ENCODE peak calls at places on chromosomes 13 and 19, in eight cellular contexts. P is Panc1; Z is Karpas-422; I is CD8-positive, alpha-beta memory T cell; F is tibial artery; T is heart right ventricle; M is cardiac muscle cell; H is tibial nerve. U is an unnamed sample. For H3K4me1 and H3K27me3, the result is how much of the 10 kb centered on the place peaks cover.

GRCh38 chr19:27796540-27796939 is 1416.4 kb downstream of the UQCRFS1 start:
- DNase-seq in P (no peak), Z (no peak), I (no peak), F (no peak), T (no peak), M (no peak), H (no peak), U (no peak)

GRCh38 chr13:28575200-28575599 is 80.3 kb upstream of the FLT1 start:
- DNase-seq in P (no peak), Z (no peak), I (no peak), F (no peak), T (no peak), M (no peak), H (no peak), U (no peak)

GRCh38 chr19:29811125-29812079 is at the start of gene CCNE1:
- DNase-seq in P (no peak), Z (peak), I (peak), F (peak), T (peak), M (peak), H (peak), U (peak)

GRCh38 chr13:94662274-94662945 is 49.9 kb downstream of the SOX21 start:
- DNase-seq in P (no peak), Z (no peak), I (no peak), F (no peak), T (no peak), M (no peak), H (no peak), U (no peak)

GRCh38 chr19:15701757-15702589 is 25.9 kb upstream of the OR10H2 start:
- DNase-seq in P (no peak), Z (no peak), I (no peak), F (no peak), T (no peak), M (no peak), H (no peak), U (no peak)

GRCh38 chr19:23698711-23699520 is 11.9 kb upstream of the ZNF675 start:
- DNase-seq in P (no peak), Z (no peak), I (no peak), F (no peak), T (no peak), M (no peak), H (no peak), U (no peak)

GRCh38 chr13:50080158-50080855 is 65.1 kb downstream of the KCNRG start:
- DNase-seq in P (no peak), Z (peak), I (peak), F (peak), T (no peak), M (peak), H (peak), U (peak)

GRCh38 chr19:33193864-33194362 is at the start of gene LRP3:
- DNase-seq in P (no peak), Z (no peak), I (no peak), F (no peak), T (peak), M (peak), H (no peak), U (no peak)

GRCh38 chr13:45352031-45352430 is 11.0 kb upstream of the TPT1 start:
- DNase-seq in P (no peak), Z (no peak), I (no peak), F (no peak), T (no peak), M (no peak), H (no peak), U (no peak)

GRCh38 chr13:105611424-105611823 is 924.0 kb downstream of the EFNB2 start:
- DNase-seq in P (no peak), Z (no peak), I (no peak), F (no peak), T (no peak), M (peak), H (no peak), U (no peak)

GRCh38 chr13:73967397-73968165 is 166.6 kb downstream of the KLF12 start:
- DNase-seq in P (no peak), Z (peak), I (no peak), F (no peak), T (no peak), M (no peak), H (no peak), U (no peak)

GRCh38 chr19:20503536-20503935 is 62.0 kb downstream of the ZNF737 start:
- DNase-seq in P (peak), Z (no peak), I (no peak), F (no peak), T (no peak), M (peak), H (no peak), U (no peak)

GRCh38 chr19:8340341-8341096 is 2.5 kb downstream of the KANK3 start:
- DNase-seq in P (no peak), Z (no peak), I (no peak), F (no peak), T (peak), M (peak), H (no peak), U (no peak)

GRCh38 chr19:41479757-41480191 is 36.8 kb downstream of the ERICH4 start:
- DNase-seq in P (no peak), Z (no peak), I (no peak), F (peak), T (peak), M (peak), H (no peak), U (no peak)

GRCh38 chr19:2602391-2603181 is 99.9 kb downstream of the GNG7 start:
- DNase-seq in P (no peak), Z (peak), I (no peak), F (peak), T (peak), M (peak), H (peak), U (no peak)

GRCh38 chr13:40982772-40983171 is 36.3 kb downstream of the ELF1 start:
- DNase-seq in P (no peak), Z (peak), I (peak), F (peak), T (no peak), M (peak), H (peak), U (peak)

GRCh38 chr13:110347535-110348308 is 40.6 kb downstream of the COL4A2 start:
- DNase-seq in P (no peak), Z (no peak), I (no peak), F (peak), T (peak), M (peak), H (no peak), U (no peak)

GRCh38 chr19:42313096-42313839 is at the start of gene TMEM145:
- DNase-seq in P (no peak), Z (peak), I (peak), F (no peak), T (no peak), M (peak), H (no peak), U (peak)

GRCh38 chr13:75628811-75629210 is 7.3 kb upstream of the LMO7 start:
- DNase-seq in P (no peak), Z (no peak), I (no peak), F (no peak), T (no peak), M (no peak), H (no peak), U (no peak)

GRCh38 chr13:97339989-97340361 is 94.0 kb upstream of the RAP2A start:
- DNase-seq in P (no peak), Z (no peak), I (no peak), F (no peak), T (no peak), M (no peak), H (no peak), U (no peak)

GRCh38 chr13:103299079-103299478 is 232.9 kb upstream of the SLC10A2 start:
- DNase-seq in P (no peak), Z (no peak), I (no peak), F (no peak), T (no peak), M (no peak), H (no peak), U (no peak)

GRCh38 chr13:94454334-94454733 is 25.1 kb downstream of the DCT start:
- DNase-seq in P (no peak), Z (no peak), I (no peak), F (no peak), T (no peak), M (no peak), H (no peak), U (no peak)

GRCh38 chr13:44231786-44232516 is 141.7 kb upstream of the SERP2 start:
- DNase-seq in P (no peak), Z (no peak), I (no peak), F (peak), T (peak), M (peak), H (peak), U (no peak)

GRCh38 chr13:44969858-44970484 is 19.3 kb downstream of the NUFIP1 start:
- DNase-seq in P (no peak), Z (peak), I (peak), F (no peak), T (no peak), M (peak), H (peak), U (no peak)

GRCh38 chr19:970695-971094 is 13.4 kb upstream of the WDR18 start:
- DNase-seq in P (no peak), Z (peak), I (no peak), F (no peak), T (no peak), M (peak), H (no peak), U (no peak)

GRCh38 chr13:73722120-73722519 is 412.1 kb downstream of the KLF12 start:
- DNase-seq in P (no peak), Z (peak), I (no peak), F (no peak), T (no peak), M (peak), H (no peak), U (no peak)

GRCh38 chr19:58330458-58330857 is 3.7 kb downstream of the ZSCAN22 start:
- DNase-seq in P (peak), Z (no peak), I (no peak), F (no peak), T (no peak), M (peak), H (no peak), U (no peak)

GRCh38 chr13:40333238-40333637 is 333.2 kb downstream of the FOXO1 start:
- DNase-seq in P (no peak), Z (no peak), I (no peak), F (no peak), T (no peak), M (no peak), H (no peak), U (no peak)

GRCh38 chr13:98976338-98976737 is 1.5 kb downstream of the DOCK9 start:
- DNase-seq in P (no peak), Z (no peak), I (no peak), F (no peak), T (no peak), M (peak), H (no peak), U (no peak)

GRCh38 chr13:43579321-43579720 is 207.5 kb downstream of the ENOX1 start:
- DNase-seq in P (no peak), Z (no peak), I (no peak), F (no peak), T (no peak), M (no peak), H (no peak), U (no peak)

GRCh38 chr13:98324105-98324504 is 147.0 kb upstream of the RNF113B start:
- DNase-seq in P (no peak), Z (no peak), I (no peak), F (peak), T (no peak), M (peak), H (peak), U (no peak)

GRCh38 chr19:38667552-38668205 is 20.2 kb downstream of the ACTN4 start:
- DNase-seq in P (no peak), Z (peak), I (no peak), F (no peak), T (no peak), M (no peak), H (no peak), U (no peak)
- H3K4me1 ChIP-seq in P (half or more), Z (half or more), I (half or more), F (half or more), T (half or more), M (half or more), H (half or more), U (half or more)

DNA sequence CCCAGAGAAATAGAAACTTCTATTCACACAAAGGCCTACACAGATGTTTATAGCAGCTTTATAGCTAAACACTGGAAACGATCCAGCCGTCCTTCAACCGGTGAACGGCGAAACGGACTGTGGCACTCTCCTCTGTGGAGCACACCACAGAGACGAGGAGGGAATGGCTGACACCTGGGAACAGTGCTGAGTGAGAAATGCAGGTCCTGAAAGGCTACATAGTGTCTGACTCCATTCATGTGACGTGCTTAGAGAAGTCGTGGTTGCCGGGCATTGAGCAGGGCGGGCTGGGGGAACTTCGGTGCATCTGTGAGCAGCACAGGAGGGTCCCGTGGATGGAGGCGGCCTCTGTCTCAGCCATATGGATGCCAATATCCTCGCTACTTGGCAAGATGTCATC is 3.1 kb upstream of the GRK1 start:
- DNase-seq in P (no peak), Z (no peak), I (no peak), F (no peak), T (no peak), M (no peak), H (no peak), U (no peak)
- H3K27me3 ChIP-seq in P (under half), Z (under half), I (under half), F (under half), T (under half), M (under half), H (under half), U (under half)

DNA sequence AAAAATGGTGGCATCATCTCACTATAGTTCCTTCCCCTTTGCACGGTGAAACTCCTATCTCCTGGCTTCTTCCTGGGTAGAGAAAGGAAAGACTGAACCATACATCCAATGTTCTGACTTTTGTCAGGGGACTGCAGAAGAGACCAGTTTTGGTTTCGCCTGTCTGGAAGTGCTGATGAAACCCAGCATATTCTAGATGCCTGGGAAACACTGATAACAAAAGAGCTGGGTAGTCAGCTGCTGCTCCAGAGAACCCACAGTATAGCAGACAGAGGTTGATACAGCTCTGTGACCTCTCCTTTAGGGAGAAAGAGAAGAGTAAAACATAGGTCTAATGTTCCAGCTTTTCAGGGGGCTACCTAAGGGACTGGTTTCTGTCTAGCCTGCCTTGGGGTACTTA is 695.3 kb downstream of the DIAPH3 start:
- DNase-seq in P (no peak), Z (no peak), I (no peak), F (no peak), T (no peak), M (peak), H (no peak), U (no peak)
- H3K4me1 ChIP-seq in P (under half), Z (under half), I (under half), F (under half), T (under half), M (under half), H (under half), U (under half)

GRCh38 chr13:32302461-32302860 is 12.7 kb downstream of the ZAR1L start:
- DNase-seq in P (no peak), Z (no peak), I (no peak), F (no peak), T (no peak), M (no peak), H (no peak), U (no peak)

GRCh38 chr13:32300406-32300805 is 14.8 kb downstream of the ZAR1L start:
- DNase-seq in P (no peak), Z (no peak), I (no peak), F (no peak), T (no peak), M (no peak), H (no peak), U (no peak)

GRCh38 chr13:32298695-32299094 is 16.5 kb downstream of the ZAR1L start:
- DNase-seq in P (no peak), Z (no peak), I (no peak), F (no peak), T (no peak), M (no peak), H (no peak), U (no peak)

GRCh38 chr13:32300920-32301319 is 14.2 kb downstream of the ZAR1L start:
- DNase-seq in P (no peak), Z (no peak), I (no peak), F (no peak), T (no peak), M (no peak), H (no peak), U (no peak)

DNA sequence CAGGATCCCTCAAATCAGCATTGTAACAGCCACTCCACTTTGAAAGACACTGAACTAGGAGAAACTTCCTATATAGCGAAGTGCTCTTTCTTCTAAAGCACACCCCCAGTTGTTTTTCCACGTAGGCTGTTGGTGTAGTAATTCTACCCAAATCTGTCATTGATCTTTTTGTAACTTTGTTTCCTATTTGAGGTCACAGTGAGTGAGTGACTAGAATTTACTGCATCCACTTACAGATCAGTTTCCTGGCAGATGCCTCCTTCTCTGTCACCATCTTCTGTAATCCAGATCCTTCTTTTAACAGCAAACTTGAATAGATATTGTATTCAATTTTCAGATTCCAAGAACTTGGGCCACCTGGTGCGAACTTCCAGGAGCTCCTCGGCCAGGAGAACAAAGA is 15.3 kb downstream of the ZAR1L start:
- DNase-seq in P (no peak), Z (no peak), I (no peak), F (no peak), T (no peak), M (no peak), H (no peak), U (no peak)
- H3K27me3 ChIP-seq in P (under half), Z (under half), I (under half), F (under half), T (under half), M (under half), H (under half), U (under half)

DNA sequence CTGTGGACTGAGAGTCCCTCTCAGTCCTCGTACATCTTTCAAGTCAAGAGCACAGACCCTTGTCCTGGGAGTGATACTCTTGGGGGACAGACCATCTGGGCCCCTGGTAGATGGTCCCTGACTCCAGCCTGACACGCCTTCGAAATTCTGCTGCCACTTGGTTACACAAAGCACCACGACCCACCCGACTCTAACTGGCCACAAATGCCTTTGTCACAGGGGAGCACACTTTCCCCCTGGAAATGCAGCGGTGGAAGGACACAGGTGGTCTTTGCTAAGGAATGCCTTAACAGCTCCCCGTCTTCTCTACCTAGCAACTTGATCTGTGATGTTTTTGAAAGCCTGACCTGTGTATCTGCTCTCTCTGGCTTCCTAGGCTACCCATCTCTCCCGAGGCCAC is 13.8 kb upstream of the DHRS12 start:
- DNase-seq in P (no peak), Z (no peak), I (no peak), F (no peak), T (no peak), M (no peak), H (no peak), U (no peak)
- H3K4me1 ChIP-seq in P (under half), Z (half or more), I (half or more), F (under half), T (under half), M (under half), H (under half), U (under half)